ENCODE peak calls at places on chromosomes 1 and 21, in five cellular contexts. One of them, this sample, is unnamed.

GRCh38 chr1:51168266-51168845 is 66.3 kb downstream of the C1orf185 start:
- DNase-seq in activated CD8-positive, alpha-beta memory T cell treated with anti-CD3 and anti-CD28 coated beads, Interleukin-2, amount 50 U/mL, for 4 hours: no peak
- DNase-seq in occipital lobe: no peak
- DNase-seq in astrocyte of the cerebellum: no peak
- DNase-seq in NCI-H1092 treated with DMSO at 0.1 percent for 48 hours: no peak
- DNase-seq in this sample: no peak

GRCh38 chr1:186482661-186483255 is 21.8 kb upstream of the PDC start:
- DNase-seq in activated CD8-positive, alpha-beta memory T cell treated with anti-CD3 and anti-CD28 coated beads, Interleukin-2, amount 50 U/mL, for 4 hours: peak
- DNase-seq in occipital lobe: no peak
- DNase-seq in astrocyte of the cerebellum: peak
- DNase-seq in NCI-H1092 treated with DMSO at 0.1 percent for 48 hours: peak
- DNase-seq in this sample: peak

GRCh38 chr1:183912265-183912886 is 107.5 kb downstream of the RGL1 start:
- DNase-seq in activated CD8-positive, alpha-beta memory T cell treated with anti-CD3 and anti-CD28 coated beads, Interleukin-2, amount 50 U/mL, for 4 hours: no peak
- DNase-seq in occipital lobe: no peak
- DNase-seq in astrocyte of the cerebellum: no peak
- DNase-seq in NCI-H1092 treated with DMSO at 0.1 percent for 48 hours: no peak
- DNase-seq in this sample: no peak

GRCh38 chr21:15730484-15731242 is 881 bp downstream of the USP25 start:
- DNase-seq in activated CD8-positive, alpha-beta memory T cell treated with anti-CD3 and anti-CD28 coated beads, Interleukin-2, amount 50 U/mL, for 4 hours: no peak
- DNase-seq in occipital lobe: peak
- DNase-seq in astrocyte of the cerebellum: no peak
- DNase-seq in NCI-H1092 treated with DMSO at 0.1 percent for 48 hours: peak
- DNase-seq in this sample: peak

GRCh38 chr1:183030053-183030452 is 6.8 kb downstream of the LAMC1 start:
- DNase-seq in activated CD8-positive, alpha-beta memory T cell treated with anti-CD3 and anti-CD28 coated beads, Interleukin-2, amount 50 U/mL, for 4 hours: no peak
- DNase-seq in occipital lobe: no peak
- DNase-seq in astrocyte of the cerebellum: no peak
- DNase-seq in NCI-H1092 treated with DMSO at 0.1 percent for 48 hours: no peak
- DNase-seq in this sample: no peak

GRCh38 chr1:84435159-84435558 is 36.9 kb downstream of the DNASE2B start:
- DNase-seq in activated CD8-positive, alpha-beta memory T cell treated with anti-CD3 and anti-CD28 coated beads, Interleukin-2, amount 50 U/mL, for 4 hours: no peak
- DNase-seq in occipital lobe: no peak
- DNase-seq in astrocyte of the cerebellum: no peak
- DNase-seq in NCI-H1092 treated with DMSO at 0.1 percent for 48 hours: no peak
- DNase-seq in this sample: no peak

GRCh38 chr1:3003039-3003940 is 18.0 kb upstream of the ACTRT2 start:
- DNase-seq in activated CD8-positive, alpha-beta memory T cell treated with anti-CD3 and anti-CD28 coated beads, Interleukin-2, amount 50 U/mL, for 4 hours: peak
- DNase-seq in occipital lobe: no peak
- DNase-seq in astrocyte of the cerebellum: no peak
- DNase-seq in NCI-H1092 treated with DMSO at 0.1 percent for 48 hours: no peak
- DNase-seq in this sample: no peak

GRCh38 chr1:27970401-27970800 is 10.6 kb downstream of the XKR8 start:
- DNase-seq in activated CD8-positive, alpha-beta memory T cell treated with anti-CD3 and anti-CD28 coated beads, Interleukin-2, amount 50 U/mL, for 4 hours: no peak
- DNase-seq in occipital lobe: no peak
- DNase-seq in astrocyte of the cerebellum: peak
- DNase-seq in NCI-H1092 treated with DMSO at 0.1 percent for 48 hours: no peak
- DNase-seq in this sample: no peak

GRCh38 chr1:109499661-109500536 is 6.0 kb downstream of the CYB561D1 start:
- DNase-seq in activated CD8-positive, alpha-beta memory T cell treated with anti-CD3 and anti-CD28 coated beads, Interleukin-2, amount 50 U/mL, for 4 hours: peak
- DNase-seq in occipital lobe: no peak
- DNase-seq in astrocyte of the cerebellum: no peak
- DNase-seq in NCI-H1092 treated with DMSO at 0.1 percent for 48 hours: peak
- DNase-seq in this sample: no peak

GRCh38 chr1:110880708-110881374 is 7.9 kb downstream of the CD53 start:
- DNase-seq in activated CD8-positive, alpha-beta memory T cell treated with anti-CD3 and anti-CD28 coated beads, Interleukin-2, amount 50 U/mL, for 4 hours: peak
- DNase-seq in occipital lobe: no peak
- DNase-seq in astrocyte of the cerebellum: no peak
- DNase-seq in NCI-H1092 treated with DMSO at 0.1 percent for 48 hours: no peak
- DNase-seq in this sample: no peak

GRCh38 chr1:209106237-209106741 is 477.2 kb upstream of the CAMK1G start:
- DNase-seq in activated CD8-positive, alpha-beta memory T cell treated with anti-CD3 and anti-CD28 coated beads, Interleukin-2, amount 50 U/mL, for 4 hours: no peak
- DNase-seq in occipital lobe: peak
- DNase-seq in astrocyte of the cerebellum: peak
- DNase-seq in NCI-H1092 treated with DMSO at 0.1 percent for 48 hours: peak
- DNase-seq in this sample: peak

GRCh38 chr1:107942829-107943228 is 22.2 kb downstream of the VAV3 start:
- DNase-seq in activated CD8-positive, alpha-beta memory T cell treated with anti-CD3 and anti-CD28 coated beads, Interleukin-2, amount 50 U/mL, for 4 hours: no peak
- DNase-seq in occipital lobe: no peak
- DNase-seq in astrocyte of the cerebellum: no peak
- DNase-seq in NCI-H1092 treated with DMSO at 0.1 percent for 48 hours: no peak
- DNase-seq in this sample: no peak

GRCh38 chr1:199954701-199955100 is 72.8 kb upstream of the NR5A2 start:
- DNase-seq in activated CD8-positive, alpha-beta memory T cell treated with anti-CD3 and anti-CD28 coated beads, Interleukin-2, amount 50 U/mL, for 4 hours: no peak
- DNase-seq in occipital lobe: no peak
- DNase-seq in astrocyte of the cerebellum: no peak
- DNase-seq in NCI-H1092 treated with DMSO at 0.1 percent for 48 hours: peak
- DNase-seq in this sample: peak

GRCh38 chr1:115826642-115827041 is 14.3 kb downstream of the NHLH2 start:
- DNase-seq in activated CD8-positive, alpha-beta memory T cell treated with anti-CD3 and anti-CD28 coated beads, Interleukin-2, amount 50 U/mL, for 4 hours: no peak
- DNase-seq in occipital lobe: no peak
- DNase-seq in astrocyte of the cerebellum: no peak
- DNase-seq in NCI-H1092 treated with DMSO at 0.1 percent for 48 hours: no peak
- DNase-seq in this sample: peak

GRCh38 chr21:18741954-18742353 is 338.4 kb upstream of the TMPRSS15 start:
- DNase-seq in activated CD8-positive, alpha-beta memory T cell treated with anti-CD3 and anti-CD28 coated beads, Interleukin-2, amount 50 U/mL, for 4 hours: no peak
- DNase-seq in occipital lobe: no peak
- DNase-seq in astrocyte of the cerebellum: no peak
- DNase-seq in NCI-H1092 treated with DMSO at 0.1 percent for 48 hours: no peak
- DNase-seq in this sample: no peak

GRCh38 chr1:35264861-35265260 is 3.6 kb upstream of the ZMYM4 start:
- DNase-seq in activated CD8-positive, alpha-beta memory T cell treated with anti-CD3 and anti-CD28 coated beads, Interleukin-2, amount 50 U/mL, for 4 hours: no peak
- DNase-seq in occipital lobe: no peak
- DNase-seq in astrocyte of the cerebellum: peak
- DNase-seq in NCI-H1092 treated with DMSO at 0.1 percent for 48 hours: no peak
- DNase-seq in this sample: no peak

GRCh38 chr1:50934838-50935237 is 25.2 kb downstream of the FAF1 start:
- DNase-seq in activated CD8-positive, alpha-beta memory T cell treated with anti-CD3 and anti-CD28 coated beads, Interleukin-2, amount 50 U/mL, for 4 hours: no peak
- DNase-seq in occipital lobe: no peak
- DNase-seq in astrocyte of the cerebellum: no peak
- DNase-seq in NCI-H1092 treated with DMSO at 0.1 percent for 48 hours: no peak
- DNase-seq in this sample: no peak

GRCh38 chr1:8285103-8285502 is 32.8 kb upstream of the SLC45A1 start:
- DNase-seq in activated CD8-positive, alpha-beta memory T cell treated with anti-CD3 and anti-CD28 coated beads, Interleukin-2, amount 50 U/mL, for 4 hours: no peak
- DNase-seq in occipital lobe: no peak
- DNase-seq in astrocyte of the cerebellum: no peak
- DNase-seq in NCI-H1092 treated with DMSO at 0.1 percent for 48 hours: no peak
- DNase-seq in this sample: no peak

GRCh38 chr1:116826818-116827606 is 72.8 kb downstream of the CD2 start:
- DNase-seq in activated CD8-positive, alpha-beta memory T cell treated with anti-CD3 and anti-CD28 coated beads, Interleukin-2, amount 50 U/mL, for 4 hours: peak
- DNase-seq in occipital lobe: no peak
- DNase-seq in astrocyte of the cerebellum: no peak
- DNase-seq in NCI-H1092 treated with DMSO at 0.1 percent for 48 hours: no peak
- DNase-seq in this sample: peak

GRCh38 chr1:237795558-237795957 is 95.2 kb downstream of the ZP4 start:
- DNase-seq in activated CD8-positive, alpha-beta memory T cell treated with anti-CD3 and anti-CD28 coated beads, Interleukin-2, amount 50 U/mL, for 4 hours: no peak
- DNase-seq in occipital lobe: no peak
- DNase-seq in astrocyte of the cerebellum: no peak
- DNase-seq in NCI-H1092 treated with DMSO at 0.1 percent for 48 hours: no peak
- DNase-seq in this sample: no peak

GRCh38 chr21:37074195-37074510 is 1.1 kb downstream of the TTC3 start:
- DNase-seq in activated CD8-positive, alpha-beta memory T cell treated with anti-CD3 and anti-CD28 coated beads, Interleukin-2, amount 50 U/mL, for 4 hours: no peak
- DNase-seq in occipital lobe: no peak
- DNase-seq in astrocyte of the cerebellum: no peak
- DNase-seq in NCI-H1092 treated with DMSO at 0.1 percent for 48 hours: peak
- DNase-seq in this sample: peak

GRCh38 chr1:227937531-227938145 is 10.1 kb downstream of the WNT9A start:
- DNase-seq in activated CD8-positive, alpha-beta memory T cell treated with anti-CD3 and anti-CD28 coated beads, Interleukin-2, amount 50 U/mL, for 4 hours: no peak
- DNase-seq in occipital lobe: no peak
- DNase-seq in astrocyte of the cerebellum: no peak
- DNase-seq in NCI-H1092 treated with DMSO at 0.1 percent for 48 hours: no peak
- DNase-seq in this sample: no peak

GRCh38 chr21:22885079-22885478 is 1886.9 kb downstream of the NCAM2 start:
- DNase-seq in activated CD8-positive, alpha-beta memory T cell treated with anti-CD3 and anti-CD28 coated beads, Interleukin-2, amount 50 U/mL, for 4 hours: no peak
- DNase-seq in occipital lobe: no peak
- DNase-seq in astrocyte of the cerebellum: no peak
- DNase-seq in NCI-H1092 treated with DMSO at 0.1 percent for 48 hours: no peak
- DNase-seq in this sample: no peak

GRCh38 chr1:184329962-184330868 is 56.6 kb upstream of the C1orf21 start:
- DNase-seq in activated CD8-positive, alpha-beta memory T cell treated with anti-CD3 and anti-CD28 coated beads, Interleukin-2, amount 50 U/mL, for 4 hours: no peak
- DNase-seq in occipital lobe: no peak
- DNase-seq in astrocyte of the cerebellum: peak
- DNase-seq in NCI-H1092 treated with DMSO at 0.1 percent for 48 hours: no peak
- DNase-seq in this sample: no peak

GRCh38 chr1:31714442-31715096 is 10.8 kb upstream of the COL16A1 start:
- DNase-seq in activated CD8-positive, alpha-beta memory T cell treated with anti-CD3 and anti-CD28 coated beads, Interleukin-2, amount 50 U/mL, for 4 hours: peak
- DNase-seq in occipital lobe: no peak
- DNase-seq in astrocyte of the cerebellum: no peak
- DNase-seq in NCI-H1092 treated with DMSO at 0.1 percent for 48 hours: peak
- DNase-seq in this sample: peak

GRCh38 chr1:5493708-5494390 is 498.4 kb downstream of the NPHP4 start:
- DNase-seq in activated CD8-positive, alpha-beta memory T cell treated with anti-CD3 and anti-CD28 coated beads, Interleukin-2, amount 50 U/mL, for 4 hours: no peak
- DNase-seq in occipital lobe: no peak
- DNase-seq in astrocyte of the cerebellum: no peak
- DNase-seq in NCI-H1092 treated with DMSO at 0.1 percent for 48 hours: no peak
- DNase-seq in this sample: no peak

GRCh38 chr1:164702216-164702615 is 143.2 kb downstream of the PBX1 start:
- DNase-seq in activated CD8-positive, alpha-beta memory T cell treated with anti-CD3 and anti-CD28 coated beads, Interleukin-2, amount 50 U/mL, for 4 hours: no peak
- DNase-seq in occipital lobe: no peak
- DNase-seq in astrocyte of the cerebellum: no peak
- DNase-seq in NCI-H1092 treated with DMSO at 0.1 percent for 48 hours: no peak
- DNase-seq in this sample: no peak

GRCh38 chr21:39972976-39973375 is 105.7 kb downstream of the PCP4 start:
- DNase-seq in activated CD8-positive, alpha-beta memory T cell treated with anti-CD3 and anti-CD28 coated beads, Interleukin-2, amount 50 U/mL, for 4 hours: no peak
- DNase-seq in occipital lobe: no peak
- DNase-seq in astrocyte of the cerebellum: no peak
- DNase-seq in NCI-H1092 treated with DMSO at 0.1 percent for 48 hours: no peak
- DNase-seq in this sample: no peak

GRCh38 chr1:19284881-19285280 is 3.7 kb downstream of the AKR7A3 start:
- DNase-seq in activated CD8-positive, alpha-beta memory T cell treated with anti-CD3 and anti-CD28 coated beads, Interleukin-2, amount 50 U/mL, for 4 hours: no peak
- DNase-seq in occipital lobe: no peak
- DNase-seq in astrocyte of the cerebellum: no peak
- DNase-seq in NCI-H1092 treated with DMSO at 0.1 percent for 48 hours: no peak
- DNase-seq in this sample: no peak

GRCh38 chr1:3258431-3259003 is 189.5 kb downstream of the PRDM16 start:
- DNase-seq in activated CD8-positive, alpha-beta memory T cell treated with anti-CD3 and anti-CD28 coated beads, Interleukin-2, amount 50 U/mL, for 4 hours: no peak
- DNase-seq in occipital lobe: no peak
- DNase-seq in astrocyte of the cerebellum: no peak
- DNase-seq in NCI-H1092 treated with DMSO at 0.1 percent for 48 hours: no peak
- DNase-seq in this sample: no peak

GRCh38 chr1:90726716-90727480 is 9.8 kb upstream of the BARHL2 start:
- DNase-seq in activated CD8-positive, alpha-beta memory T cell treated with anti-CD3 and anti-CD28 coated beads, Interleukin-2, amount 50 U/mL, for 4 hours: no peak
- DNase-seq in occipital lobe: no peak
- DNase-seq in astrocyte of the cerebellum: no peak
- DNase-seq in NCI-H1092 treated with DMSO at 0.1 percent for 48 hours: no peak
- DNase-seq in this sample: no peak

GRCh38 chr1:193516755-193517388 is 330.5 kb upstream of the B3GALT2 start:
- DNase-seq in activated CD8-positive, alpha-beta memory T cell treated with anti-CD3 and anti-CD28 coated beads, Interleukin-2, amount 50 U/mL, for 4 hours: no peak
- DNase-seq in occipital lobe: no peak
- DNase-seq in astrocyte of the cerebellum: no peak
- DNase-seq in NCI-H1092 treated with DMSO at 0.1 percent for 48 hours: no peak
- DNase-seq in this sample: no peak

GRCh38 chr1:180652791-180653190 is 21.0 kb downstream of the XPR1 start:
- DNase-seq in activated CD8-positive, alpha-beta memory T cell treated with anti-CD3 and anti-CD28 coated beads, Interleukin-2, amount 50 U/mL, for 4 hours: no peak
- DNase-seq in occipital lobe: no peak
- DNase-seq in astrocyte of the cerebellum: no peak
- DNase-seq in NCI-H1092 treated with DMSO at 0.1 percent for 48 hours: no peak
- DNase-seq in this sample: no peak

GRCh38 chr1:160307455-160307854 is 22.5 kb upstream of the PEX19 start:
- DNase-seq in activated CD8-positive, alpha-beta memory T cell treated with anti-CD3 and anti-CD28 coated beads, Interleukin-2, amount 50 U/mL, for 4 hours: no peak
- DNase-seq in occipital lobe: no peak
- DNase-seq in astrocyte of the cerebellum: no peak
- DNase-seq in NCI-H1092 treated with DMSO at 0.1 percent for 48 hours: no peak
- DNase-seq in this sample: no peak

GRCh38 chr1:221778535-221779142 is 36.8 kb upstream of the DUSP10 start:
- DNase-seq in activated CD8-positive, alpha-beta memory T cell treated with anti-CD3 and anti-CD28 coated beads, Interleukin-2, amount 50 U/mL, for 4 hours: no peak
- DNase-seq in occipital lobe: no peak
- DNase-seq in astrocyte of the cerebellum: no peak
- DNase-seq in NCI-H1092 treated with DMSO at 0.1 percent for 48 hours: no peak
- DNase-seq in this sample: no peak

GRCh38 chr1:159774465-159774864 is 6.3 kb upstream of the DUSP23 start:
- DNase-seq in activated CD8-positive, alpha-beta memory T cell treated with anti-CD3 and anti-CD28 coated beads, Interleukin-2, amount 50 U/mL, for 4 hours: no peak
- DNase-seq in occipital lobe: no peak
- DNase-seq in astrocyte of the cerebellum: no peak
- DNase-seq in NCI-H1092 treated with DMSO at 0.1 percent for 48 hours: no peak
- DNase-seq in this sample: no peak

GRCh38 chr1:91765880-91766443 is 120.0 kb downstream of the TGFBR3 start:
- DNase-seq in activated CD8-positive, alpha-beta memory T cell treated with anti-CD3 and anti-CD28 coated beads, Interleukin-2, amount 50 U/mL, for 4 hours: no peak
- DNase-seq in occipital lobe: no peak
- DNase-seq in astrocyte of the cerebellum: no peak
- DNase-seq in NCI-H1092 treated with DMSO at 0.1 percent for 48 hours: no peak
- DNase-seq in this sample: no peak